ENCODE peak calls at places on chromosomes 13 and 19, in nine cellular contexts. R, U, B, Y, J, V, E, M and L are unnamed samples.

GRCh38 chr13:56356690-56357089 is 784.0 kb upstream of the PRR20A start:
- DNase-seq in R (no peak), U (no peak), B (no peak), Y (no peak), J (no peak), V (no peak), E (no peak), M (no peak), L (no peak)

GRCh38 chr19:12937243-12938053 is 961 bp upstream of the CALR start:
- DNase-seq in R (no peak), U (no peak), B (no peak), Y (no peak), J (peak), V (no peak), E (no peak), M (peak), L (no peak)

GRCh38 chr13:109989686-109990085 is 203.3 kb upstream of the IRS2 start:
- DNase-seq in R (no peak), U (peak), B (no peak), Y (no peak), J (no peak), V (peak), E (peak), M (no peak), L (no peak)

GRCh38 chr19:46015080-46015960 is 7.5 kb downstream of the PGLYRP1 start:
- DNase-seq in R (peak), U (no peak), B (peak), Y (peak), J (no peak), V (peak), E (peak), M (peak), L (peak)

GRCh38 chr19:41587101-41587837 is 11.3 kb downstream of the CEACAM21 start:
- DNase-seq in R (no peak), U (no peak), B (no peak), Y (no peak), J (no peak), V (no peak), E (no peak), M (no peak), L (no peak)

GRCh38 chr13:65378484-65378883 is 1851.7 kb downstream of the PCDH9 start:
- DNase-seq in R (no peak), U (no peak), B (no peak), Y (no peak), J (no peak), V (no peak), E (no peak), M (no peak), L (no peak)

GRCh38 chr13:113857531-113858195 is 6.2 kb downstream of the GAS6 start:
- DNase-seq in R (no peak), U (no peak), B (peak), Y (no peak), J (no peak), V (no peak), E (no peak), M (no peak), L (no peak)

GRCh38 chr19:16359074-16359473 is 34.4 kb downstream of the KLF2 start:
- DNase-seq in R (no peak), U (no peak), B (no peak), Y (no peak), J (no peak), V (no peak), E (no peak), M (no peak), L (no peak)

GRCh38 chr13:29270536-29271045 is 324.9 kb downstream of the SLC7A1 start:
- DNase-seq in R (no peak), U (no peak), B (no peak), Y (no peak), J (no peak), V (no peak), E (no peak), M (no peak), L (no peak)

GRCh38 chr13:30923423-30923822 is 9.0 kb upstream of the TEX26 start:
- DNase-seq in R (no peak), U (no peak), B (no peak), Y (no peak), J (no peak), V (no peak), E (no peak), M (no peak), L (no peak)

GRCh38 chr13:23859904-23860303 is 29.3 kb downstream of the MIPEP start:
- DNase-seq in R (no peak), U (no peak), B (no peak), Y (no peak), J (no peak), V (no peak), E (no peak), M (no peak), L (no peak)

GRCh38 chr13:51181752-51182383 is 40.3 kb upstream of the FAM124A start:
- DNase-seq in R (no peak), U (no peak), B (no peak), Y (no peak), J (no peak), V (no peak), E (no peak), M (no peak), L (no peak)

GRCh38 chr19:9913237-9914000 is 22.9 kb downstream of the OLFM2 start:
- DNase-seq in R (no peak), U (no peak), B (peak), Y (no peak), J (no peak), V (no peak), E (peak), M (peak), L (peak)

GRCh38 chr13:114071991-114072390 is 60.4 kb downstream of the RASA3 start:
- DNase-seq in R (peak), U (no peak), B (no peak), Y (no peak), J (no peak), V (no peak), E (no peak), M (no peak), L (no peak)

GRCh38 chr13:31913459-31913858 is 118.1 kb upstream of the FRY start:
- DNase-seq in R (no peak), U (no peak), B (no peak), Y (no peak), J (no peak), V (no peak), E (peak), M (no peak), L (no peak)

GRCh38 chr19:33879818-33880575 is 83.3 kb downstream of the KCTD15 start:
- DNase-seq in R (no peak), U (no peak), B (no peak), Y (no peak), J (no peak), V (no peak), E (no peak), M (no peak), L (no peak)

GRCh38 chr13:30376426-30377311 is 45.6 kb upstream of the UBE2L5 start:
- DNase-seq in R (no peak), U (no peak), B (peak), Y (peak), J (no peak), V (no peak), E (no peak), M (no peak), L (no peak)

GRCh38 chr13:113073942-113074341 is 31.6 kb upstream of the F7 start:
- DNase-seq in R (no peak), U (no peak), B (no peak), Y (no peak), J (no peak), V (no peak), E (no peak), M (no peak), L (no peak)

GRCh38 chr13:102830646-102831045 is 15.2 kb upstream of the ERCC5 start:
- DNase-seq in R (no peak), U (no peak), B (no peak), Y (no peak), J (no peak), V (peak), E (no peak), M (no peak), L (no peak)

GRCh38 chr13:102825400-102825799 is 20.4 kb upstream of the ERCC5 start:
- DNase-seq in R (no peak), U (no peak), B (no peak), Y (no peak), J (no peak), V (no peak), E (no peak), M (no peak), L (no peak)

GRCh38 chr13:102825921-102826706 is 19.7 kb upstream of the ERCC5 start:
- DNase-seq in R (no peak), U (peak), B (no peak), Y (no peak), J (no peak), V (peak), E (peak), M (no peak), L (no peak)
- TF ChIP-seq CTCF in R (no peak), U (no peak), B (no peak), Y (no peak), J (no peak), V (no peak), E (peak), M (no peak), L (no peak)

GRCh38 chr19:11227201-11227886 is 12.1 kb upstream of the ANGPTL8 start:
- DNase-seq in R (no peak), U (no peak), B (no peak), Y (no peak), J (no peak), V (no peak), E (no peak), M (no peak), L (no peak)
- TF ChIP-seq CTCF in R (no peak), U (no peak), B (no peak), Y (no peak), J (no peak), V (no peak), E (peak), M (no peak), L (no peak)

DNA sequence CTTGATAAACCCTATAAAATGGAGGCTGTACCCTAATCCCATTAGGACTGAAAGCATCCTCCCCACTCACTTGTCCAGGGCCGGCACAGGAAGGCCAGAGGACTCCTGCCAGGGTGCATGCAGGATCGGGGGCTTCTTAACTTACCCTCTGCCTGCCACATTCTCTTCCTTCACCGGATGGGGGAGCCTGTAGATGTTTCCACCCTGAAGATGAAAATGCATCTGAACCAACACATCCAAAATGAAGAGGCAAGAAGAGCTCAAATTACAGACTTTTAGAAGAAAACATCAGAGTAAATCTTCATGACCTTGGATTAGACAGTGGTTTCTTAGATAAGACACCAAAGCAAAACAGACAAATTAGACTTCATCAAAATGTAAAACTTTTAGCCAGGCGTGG is 25.9 kb upstream of the NAPA start:
- DNase-seq in R (no peak), U (peak), B (no peak), Y (no peak), J (no peak), V (peak), E (peak), M (no peak), L (no peak)
- TF ChIP-seq CTCF in R (no peak), U (peak), B (no peak), Y (no peak), J (no peak), V (peak), E (peak), M (no peak), L (no peak)

DNA sequence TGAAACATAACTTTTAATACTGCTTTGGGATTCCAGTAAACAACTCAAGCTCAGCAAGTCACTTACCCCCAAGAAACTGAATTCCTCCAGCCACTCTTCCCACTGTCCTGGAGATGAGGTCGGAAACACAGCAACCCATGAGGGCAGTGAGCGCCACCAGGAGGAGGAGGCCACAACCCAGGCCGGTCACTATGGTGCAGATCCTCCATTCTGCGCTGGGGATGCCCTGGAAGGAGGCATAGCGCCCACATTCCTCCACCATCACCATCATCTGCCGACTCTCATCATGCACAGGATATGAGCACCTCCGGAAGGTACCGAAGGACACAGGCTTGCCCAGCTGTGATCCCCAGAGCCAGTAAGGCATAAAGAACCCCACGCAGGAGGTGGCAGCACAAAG is 2.2 kb downstream of the LHFPL6 start:
- DNase-seq in R (no peak), U (no peak), B (no peak), Y (no peak), J (no peak), V (no peak), E (no peak), M (no peak), L (peak)
- TF ChIP-seq CTCF in R (no peak), U (no peak), B (no peak), Y (no peak), J (no peak), V (peak), E (peak), M (no peak), L (no peak)

DNA sequence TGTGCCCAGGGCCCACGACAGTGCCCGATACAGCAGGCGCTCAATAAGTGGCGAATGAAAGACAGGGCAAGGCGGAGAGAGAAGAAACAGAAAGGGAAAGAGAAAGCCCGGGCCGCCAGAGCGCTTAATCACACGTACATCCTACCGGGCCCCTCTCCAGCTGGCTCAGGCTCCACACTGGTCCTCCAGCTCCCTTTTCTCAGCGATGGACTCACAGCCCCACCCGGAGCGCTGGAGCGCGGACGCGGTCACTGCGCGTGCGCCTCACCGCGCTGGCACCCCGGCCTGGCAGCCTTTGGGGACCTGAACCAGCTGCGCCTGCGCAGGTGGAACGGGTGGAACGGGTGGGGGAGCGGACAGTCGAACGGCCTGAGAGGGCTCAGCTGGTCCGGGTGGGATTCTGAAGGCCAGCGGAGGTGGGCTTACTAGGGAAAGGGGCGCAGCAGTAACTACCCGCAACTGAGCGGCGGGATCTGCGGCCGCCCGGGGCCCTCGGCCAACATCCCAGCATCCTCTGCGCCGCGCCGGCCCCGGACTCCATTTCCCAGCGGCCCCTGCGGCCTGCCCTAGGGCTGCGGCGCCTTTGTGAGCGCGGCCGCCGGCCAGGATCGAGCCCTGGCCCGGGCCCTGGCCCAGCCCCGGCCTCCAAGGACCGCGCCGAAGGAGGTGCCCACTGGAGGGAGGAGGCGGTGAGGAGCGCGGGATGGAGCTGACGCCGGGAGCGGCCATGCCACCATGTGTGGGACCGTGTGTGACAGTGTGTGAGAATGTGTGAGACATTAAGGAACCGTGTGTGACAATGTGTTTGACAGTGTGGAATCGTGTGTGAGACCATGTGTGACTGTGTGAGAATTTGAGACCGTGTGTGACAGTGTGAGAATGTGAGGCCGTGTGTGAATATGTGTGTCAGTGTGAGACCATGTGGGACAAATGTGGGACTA is at the start of gene ZNF583:
- DNase-seq in R (peak), U (peak), B (peak), Y (peak), J (peak), V (peak), E (peak), M (peak), L (peak)
- TF ChIP-seq CTCF in R (no peak), U (no peak), B (no peak), Y (no peak), J (no peak), V (no peak), E (no peak), M (no peak), L (no peak)

GRCh38 chr13:74135306-74136088 is 1.3 kb upstream of the KLF12 start:
- DNase-seq in R (no peak), U (peak), B (peak), Y (peak), J (no peak), V (peak), E (peak), M (peak), L (peak)

GRCh38 chr13:74134777-74135305 is 637 bp upstream of the KLF12 start:
- DNase-seq in R (no peak), U (no peak), B (peak), Y (peak), J (no peak), V (no peak), E (no peak), M (peak), L (peak)

GRCh38 chr13:74134226-74134776 is at the start of gene KLF12:
- DNase-seq in R (peak), U (peak), B (peak), Y (peak), J (no peak), V (peak), E (peak), M (peak), L (peak)

GRCh38 chr13:74133657-74134201 is 475 bp downstream of the KLF12 start:
- DNase-seq in R (peak), U (peak), B (peak), Y (peak), J (no peak), V (peak), E (peak), M (peak), L (peak)

GRCh38 chr13:74136089-74136658 is 2.0 kb upstream of the KLF12 start:
- DNase-seq in R (no peak), U (peak), B (peak), Y (peak), J (no peak), V (peak), E (peak), M (peak), L (peak)
- TF ChIP-seq CTCF in R (no peak), U (no peak), B (no peak), Y (no peak), J (no peak), V (no peak), E (no peak), M (no peak), L (no peak)

GRCh38 chr19:17539288-17540117 is 15.9 kb upstream of the COLGALT1 start:
- DNase-seq in R (peak), U (peak), B (peak), Y (peak), J (peak), V (peak), E (peak), M (peak), L (peak)
- TF ChIP-seq CTCF in R (no peak), U (no peak), B (no peak), Y (peak), J (no peak), V (no peak), E (peak), M (no peak), L (no peak)

DNA sequence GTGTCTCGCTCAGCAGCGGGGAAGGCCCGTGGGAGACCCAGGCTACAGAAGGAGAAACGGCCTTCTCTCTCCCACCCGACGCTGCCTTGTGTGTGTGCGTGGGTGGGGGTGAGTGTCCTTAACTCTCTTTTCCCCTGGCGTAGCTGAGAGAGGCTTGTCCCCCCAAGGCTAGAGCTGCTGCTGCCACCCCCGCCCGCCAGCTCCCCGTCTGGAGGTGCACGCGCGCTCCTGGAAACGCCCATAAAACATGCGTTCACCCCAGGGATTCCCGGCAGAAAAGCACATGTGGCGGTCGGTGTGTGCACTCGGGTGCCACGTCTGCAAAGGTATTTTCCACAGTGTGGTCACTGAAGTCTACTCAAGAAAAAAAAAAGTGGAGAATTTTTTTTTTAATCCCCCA is 36.1 kb downstream of the GADD45B start:
- DNase-seq in R (no peak), U (no peak), B (no peak), Y (no peak), J (no peak), V (no peak), E (no peak), M (no peak), L (no peak)
- TF ChIP-seq CTCF in R (no peak), U (no peak), B (no peak), Y (no peak), J (no peak), V (no peak), E (no peak), M (no peak), L (no peak)

GRCh38 chr13:47455581-47455980 is 545.5 kb downstream of the SUCLA2 start:
- DNase-seq in R (no peak), U (no peak), B (no peak), Y (no peak), J (no peak), V (no peak), E (no peak), M (no peak), L (no peak)
- TF ChIP-seq CTCF in R (no peak), U (no peak), B (no peak), Y (no peak), J (no peak), V (no peak), E (peak), M (no peak), L (no peak)

DNA sequence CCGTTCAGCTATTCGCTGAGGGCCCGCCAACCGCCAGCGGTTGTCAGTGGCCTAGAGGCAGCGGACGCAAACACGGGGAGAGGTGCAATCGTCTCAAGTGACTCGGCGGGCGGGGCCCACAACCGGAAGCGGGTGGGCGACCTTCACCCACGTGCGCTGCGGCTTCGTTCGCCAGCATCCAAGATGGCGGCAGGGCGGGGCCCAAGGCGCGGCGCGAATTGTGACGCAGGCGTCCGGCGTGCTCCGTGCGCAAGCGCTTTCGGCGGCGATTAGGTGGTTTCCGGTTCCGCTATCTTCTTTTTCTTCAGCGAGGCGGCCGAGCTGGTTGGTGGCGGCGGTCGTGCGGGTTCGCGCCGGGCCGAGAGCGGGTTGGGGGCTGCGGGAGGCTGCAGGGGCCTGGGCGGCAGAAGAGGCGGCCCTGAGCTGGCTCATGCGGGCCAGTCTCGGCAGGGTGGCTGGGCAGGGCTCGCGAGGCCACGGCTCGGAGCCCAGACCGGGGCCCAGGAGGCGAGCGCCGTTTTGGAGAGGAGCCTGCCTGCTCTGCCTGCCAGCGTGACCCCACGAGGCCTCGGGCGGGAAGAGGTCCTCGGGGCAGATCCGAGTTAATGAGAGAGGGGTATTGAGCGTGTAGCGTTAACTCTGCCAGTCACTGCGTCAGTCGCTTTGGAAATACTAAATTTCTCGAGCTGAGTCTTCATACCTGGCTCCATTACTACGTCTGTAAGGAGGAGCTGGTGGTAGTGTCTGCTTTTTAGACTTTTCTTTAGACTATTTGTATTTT is at the start of gene UBA52:
- DNase-seq in R (peak), U (peak), B (peak), Y (peak), J (peak), V (peak), E (peak), M (peak), L (peak)
- TF ChIP-seq CTCF in R (no peak), U (no peak), B (no peak), Y (no peak), J (no peak), V (no peak), E (no peak), M (no peak), L (no peak)